ENCODE peak calls at places on chromosomes 16 and 17, in five cellular contexts. Y is left lung, M is hepatocyte, T is dorsolateral prefrontal cortex, F is tibial artery. J is an unnamed sample.

GRCh38 chr16:11076259-11077018 is 132.1 kb downstream of the CLEC16A start:
- DNase-seq in Y (no peak), M (no peak), T (no peak), F (no peak), J (no peak)

GRCh38 chr16:8751481-8752311 is 45.7 kb downstream of the TMEM186 start:
- DNase-seq in Y (no peak), M (peak), T (no peak), F (no peak), J (no peak)

GRCh38 chr16:28495098-28495793 is 803 bp downstream of the APOBR start:
- DNase-seq in Y (no peak), M (no peak), T (no peak), F (no peak), J (no peak)

GRCh38 chr17:31510273-31511175 is 119.0 kb downstream of the RAB11FIP4 start:
- DNase-seq in Y (no peak), M (no peak), T (peak), F (peak), J (peak)

GRCh38 chr17:76459674-76460073 is 6.7 kb upstream of the UBE2O start:
- DNase-seq in Y (no peak), M (no peak), T (no peak), F (no peak), J (no peak)

GRCh38 chr16:70751593-70751992 is 49.4 kb downstream of the VAC14 start:
- DNase-seq in Y (no peak), M (no peak), T (no peak), F (no peak), J (peak)

GRCh38 chr17:55238931-55239297 is 25.8 kb upstream of the HLF start:
- DNase-seq in Y (no peak), M (peak), T (no peak), F (no peak), J (no peak)

GRCh38 chr17:81959362-81960129 is 1.4 kb downstream of the NOTUM start:
- DNase-seq in Y (peak), M (peak), T (no peak), F (no peak), J (peak)

GRCh38 chr16:69889295-69889964 is 61.7 kb upstream of the CLEC18A start:
- DNase-seq in Y (no peak), M (no peak), T (no peak), F (no peak), J (no peak)

GRCh38 chr17:74419862-74420492 is 11.9 kb upstream of the GPRC5C start:
- DNase-seq in Y (no peak), M (no peak), T (no peak), F (no peak), J (no peak)

GRCh38 chr16:19645557-19645981 is 72.5 kb downstream of the KNOP1 start:
- DNase-seq in Y (no peak), M (peak), T (no peak), F (no peak), J (no peak)

GRCh38 chr16:73427177-73427576 is 379.2 kb upstream of the ZFHX3 start:
- DNase-seq in Y (no peak), M (no peak), T (no peak), F (no peak), J (no peak)

GRCh38 chr17:82524540-82524939 is 5.0 kb downstream of the FOXK2 start:
- DNase-seq in Y (no peak), M (peak), T (no peak), F (no peak), J (no peak)

GRCh38 chr17:57980522-57980921 is 7.5 kb downstream of the VEZF1 start:
- DNase-seq in Y (no peak), M (no peak), T (no peak), F (no peak), J (no peak)

GRCh38 chr16:72961863-72962262 is 86.1 kb downstream of the ZFHX3 start:
- DNase-seq in Y (no peak), M (no peak), T (no peak), F (peak), J (no peak)

GRCh38 chr16:70407811-70408274 is 31.1 kb downstream of the ST3GAL2 start:
- DNase-seq in Y (no peak), M (no peak), T (no peak), F (no peak), J (no peak)

GRCh38 chr17:14619821-14620220 is 318.9 kb downstream of the HS3ST3B1 start:
- DNase-seq in Y (no peak), M (no peak), T (no peak), F (no peak), J (no peak)

GRCh38 chr17:28500712-28501379 is 5.3 kb upstream of the FOXN1 start:
- DNase-seq in Y (no peak), M (no peak), T (no peak), F (no peak), J (no peak)

GRCh38 chr17:55086635-55087058 is 118.1 kb downstream of the STXBP4 start:
- DNase-seq in Y (no peak), M (no peak), T (no peak), F (no peak), J (no peak)

GRCh38 chr16:79278506-79278905 is 322.0 kb downstream of the MAF start:
- DNase-seq in Y (peak), M (no peak), T (no peak), F (no peak), J (no peak)

GRCh38 chr16:80300456-80300855 is 240.3 kb upstream of the DYNLRB2 start:
- DNase-seq in Y (no peak), M (no peak), T (no peak), F (no peak), J (no peak)

GRCh38 chr16:57826706-57827625 is 24.7 kb upstream of the KIFC3 start:
- DNase-seq in Y (no peak), M (no peak), T (no peak), F (no peak), J (peak)

GRCh38 chr17:10403589-10403988 is 18.2 kb downstream of the MYH8 start:
- DNase-seq in Y (no peak), M (no peak), T (no peak), F (no peak), J (no peak)

GRCh38 chr17:80833952-80834895 is 157.4 kb upstream of the CHMP6 start:
- DNase-seq in Y (peak), M (no peak), T (peak), F (peak), J (no peak)

GRCh38 chr17:81170727-81171494 is 4.9 kb upstream of the AATK start:
- DNase-seq in Y (no peak), M (no peak), T (no peak), F (no peak), J (no peak)

GRCh38 chr17:75241996-75242460 is 19.4 kb downstream of the GGA3 start:
- DNase-seq in Y (no peak), M (no peak), T (no peak), F (no peak), J (no peak)

GRCh38 chr17:55458977-55459376 is 37.3 kb upstream of the MMD start:
- DNase-seq in Y (no peak), M (no peak), T (no peak), F (no peak), J (no peak)

GRCh38 chr16:66228791-66229190 is 137.7 kb upstream of the CDH5 start:
- DNase-seq in Y (no peak), M (no peak), T (no peak), F (peak), J (no peak)

GRCh38 chr16:59971264-59971663 is 1237.1 kb upstream of the GOT2 start:
- DNase-seq in Y (no peak), M (no peak), T (no peak), F (no peak), J (no peak)

GRCh38 chr17:15398291-15398690 is 56.9 kb upstream of the TEKT3 start:
- DNase-seq in Y (no peak), M (no peak), T (no peak), F (no peak), J (no peak)

GRCh38 chr17:13266596-13266995 is 248.8 kb upstream of the ELAC2 start:
- DNase-seq in Y (no peak), M (no peak), T (no peak), F (no peak), J (no peak)

DNA sequence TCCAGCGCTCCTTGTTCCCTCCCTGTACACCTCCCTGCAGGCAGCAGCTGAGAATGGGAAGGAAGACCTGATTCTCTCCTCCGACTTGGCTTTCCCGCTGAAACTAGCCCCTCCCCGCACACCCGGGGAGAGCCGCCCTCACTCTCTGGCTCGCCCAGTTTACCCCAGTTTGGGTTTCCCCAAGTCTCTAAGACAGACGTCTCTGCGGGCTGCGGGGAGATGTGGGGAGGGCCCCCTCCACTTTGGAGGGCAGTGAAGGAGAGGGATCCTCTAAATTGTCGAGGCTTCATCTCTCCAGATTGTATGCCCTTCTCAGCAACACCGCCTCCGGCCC is 797 bp downstream of the GRB7 start:
- DNase-seq in Y (no peak), M (peak), T (no peak), F (no peak), J (peak)
- H3K4me3 ChIP-seq in Y (peak), M (peak), T (no peak), F (peak), J (peak)

GRCh38 chr17:7133424-7133823 is 18.8 kb upstream of the ASGR2 start:
- DNase-seq in Y (peak), M (peak), T (no peak), F (no peak), J (no peak)

GRCh38 chr17:7133916-7134315 is 19.3 kb upstream of the ASGR2 start:
- DNase-seq in Y (no peak), M (no peak), T (no peak), F (no peak), J (no peak)

GRCh38 chr17:7130626-7131467 is 16.2 kb upstream of the ASGR2 start:
- DNase-seq in Y (no peak), M (no peak), T (no peak), F (no peak), J (no peak)

GRCh38 chr17:7129311-7129710 is 14.7 kb upstream of the ASGR2 start:
- DNase-seq in Y (no peak), M (no peak), T (no peak), F (no peak), J (no peak)

GRCh38 chr17:7132511-7133094 is 18.0 kb upstream of the ASGR2 start:
- DNase-seq in Y (no peak), M (peak), T (no peak), F (no peak), J (no peak)
- H3K4me3 ChIP-seq in Y (peak), M (no peak), T (no peak), F (peak), J (no peak)

GRCh38 chr16:77963185-77964044 is 58.9 kb upstream of the CLEC3A start:
- DNase-seq in Y (no peak), M (peak), T (no peak), F (no peak), J (no peak)
- H3K4me3 ChIP-seq in Y (no peak), M (no peak), T (no peak), F (no peak), J (no peak)

GRCh38 chr17:67137026-67137370 is 92.6 kb downstream of the CACNG1 start:
- DNase-seq in Y (no peak), M (no peak), T (no peak), F (no peak), J (no peak)
- H3K4me3 ChIP-seq in Y (no peak), M (no peak), T (no peak), F (no peak), J (no peak)

GRCh38 chr17:40580140-40580539 is 14.9 kb upstream of the CCR7 start:
- DNase-seq in Y (no peak), M (no peak), T (no peak), F (no peak), J (no peak)

GRCh38 chr17:40579471-40579870 is 14.2 kb upstream of the CCR7 start:
- DNase-seq in Y (no peak), M (no peak), T (no peak), F (no peak), J (no peak)

GRCh38 chr17:40577611-40578065 is 12.4 kb upstream of the CCR7 start:
- DNase-seq in Y (no peak), M (no peak), T (no peak), F (peak), J (no peak)

GRCh38 chr17:40582328-40582901 is 17.1 kb upstream of the CCR7 start:
- DNase-seq in Y (peak), M (no peak), T (no peak), F (no peak), J (no peak)
- H3K4me3 ChIP-seq in Y (no peak), M (no peak), T (no peak), F (no peak), J (no peak)

DNA sequence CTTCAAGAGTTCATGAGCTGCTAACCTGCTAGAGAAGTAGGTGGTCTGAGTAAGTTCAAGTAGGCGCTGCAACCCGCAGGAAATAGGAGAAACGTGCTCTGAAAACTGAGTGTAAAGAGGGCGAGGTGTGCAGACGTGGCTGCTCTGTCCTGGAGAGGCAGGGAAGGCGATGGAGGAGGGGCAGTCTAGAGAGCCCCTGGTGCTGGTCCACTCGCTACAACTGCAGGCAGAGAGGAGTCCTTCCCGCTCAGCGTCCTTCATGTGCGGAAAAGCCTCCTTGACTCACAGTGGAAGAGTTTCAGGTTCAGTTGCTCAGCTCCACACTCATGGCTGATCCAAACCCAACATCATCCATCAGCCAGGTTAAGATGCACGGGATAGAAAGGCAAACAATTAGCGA is 12.1 kb downstream of the ABCA3 start:
- DNase-seq in Y (no peak), M (no peak), T (no peak), F (peak), J (no peak)
- H3K4me3 ChIP-seq in Y (peak), M (no peak), T (no peak), F (no peak), J (no peak)

DNA sequence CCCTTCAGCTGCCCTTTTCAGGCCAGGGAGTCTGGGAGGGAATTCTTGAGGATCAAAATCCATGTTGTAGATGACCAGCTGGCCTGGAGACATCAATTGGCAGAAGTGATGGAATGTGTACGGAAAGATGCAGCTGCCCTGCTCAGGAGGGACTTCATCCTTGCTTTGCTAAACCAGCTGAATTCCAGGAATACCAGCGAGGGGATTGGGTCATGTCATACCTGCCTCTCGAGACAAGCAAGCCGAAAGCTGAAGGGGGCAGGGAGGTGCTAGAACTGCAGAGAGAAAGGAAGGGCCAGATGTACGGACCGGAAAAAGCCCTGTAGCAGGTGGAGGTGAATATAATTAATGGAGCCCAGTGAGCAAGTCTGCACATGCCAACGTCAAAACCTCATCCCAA is 25.6 kb upstream of the NTN1 start:
- DNase-seq in Y (no peak), M (no peak), T (no peak), F (no peak), J (no peak)
- H3K4me3 ChIP-seq in Y (no peak), M (no peak), T (no peak), F (no peak), J (no peak)

DNA sequence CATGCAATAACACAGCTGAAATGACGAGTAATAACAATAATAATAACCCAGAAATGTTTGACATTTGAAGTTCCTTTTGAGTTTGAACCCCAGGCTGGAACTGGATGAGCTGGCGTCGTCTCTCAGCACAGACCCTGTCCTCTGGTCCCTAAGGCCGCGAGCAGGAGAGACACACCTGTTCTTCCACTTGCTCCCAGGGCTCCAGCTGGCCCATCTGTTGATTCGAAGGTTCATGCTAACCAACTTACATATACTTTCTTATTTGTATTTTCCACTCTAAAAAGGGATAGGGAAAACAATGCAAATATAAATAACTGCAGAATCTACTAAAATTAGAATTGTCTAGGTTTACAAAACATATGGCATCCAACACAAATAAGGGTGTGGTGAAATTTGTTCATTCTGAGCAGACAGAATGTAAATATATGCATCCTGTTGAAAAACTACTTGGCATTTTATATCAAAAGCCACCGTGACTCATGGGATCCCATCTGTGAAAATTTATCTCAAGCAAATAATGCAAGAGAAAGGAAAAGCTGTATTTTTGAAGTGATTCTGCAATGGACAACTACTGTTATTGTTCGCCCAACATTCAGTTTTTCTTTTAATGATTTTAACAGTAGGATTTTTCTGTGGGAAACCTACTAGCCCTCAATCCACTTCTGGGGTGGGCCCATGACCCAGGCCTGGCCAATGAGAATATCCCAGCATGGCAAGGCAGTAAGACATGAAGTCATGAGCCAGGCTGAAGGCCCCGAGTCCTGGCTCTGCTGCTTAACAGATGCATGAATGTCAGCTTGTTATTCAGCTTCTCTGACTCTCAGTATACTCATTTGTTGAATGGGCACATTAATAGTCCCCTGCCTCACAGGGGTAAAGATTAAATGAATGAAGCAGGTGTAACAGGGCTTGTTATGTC is 13.2 kb upstream of the RGS9 start:
- DNase-seq in Y (no peak), M (no peak), T (no peak), F (no peak), J (no peak)
- H3K4me3 ChIP-seq in Y (peak), M (no peak), T (peak), F (peak), J (peak)

DNA sequence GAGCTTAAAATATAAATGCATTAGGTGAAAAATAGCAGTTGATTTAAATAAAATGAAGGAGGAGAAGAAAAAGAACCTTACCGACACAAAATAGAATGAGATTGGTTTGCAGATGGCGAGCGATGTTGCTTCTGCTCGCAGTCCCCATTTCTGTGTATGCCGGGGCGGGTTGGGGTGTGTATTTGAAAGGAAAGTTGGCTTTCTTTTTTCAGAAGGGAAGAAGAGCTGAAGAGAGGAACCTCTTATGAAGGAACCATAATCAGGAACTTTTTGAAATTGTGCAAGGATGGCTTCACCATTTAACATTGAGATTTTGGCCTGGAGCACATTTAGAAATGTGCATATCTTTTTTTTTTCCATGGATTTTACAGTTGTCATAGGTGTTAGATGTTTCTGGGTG is at the start of gene IGSF6:
- DNase-seq in Y (no peak), M (no peak), T (no peak), F (no peak), J (no peak)
- H3K4me3 ChIP-seq in Y (peak), M (no peak), T (no peak), F (no peak), J (no peak)

GRCh38 chr17:18139949-18140348 is 31.4 kb downstream of the MYO15A start:
- DNase-seq in Y (no peak), M (peak), T (no peak), F (no peak), J (no peak)

GRCh38 chr17:18139498-18139897 is 30.9 kb downstream of the MYO15A start:
- DNase-seq in Y (no peak), M (no peak), T (no peak), F (no peak), J (no peak)

GRCh38 chr17:18141210-18141803 is 32.8 kb downstream of the MYO15A start:
- DNase-seq in Y (no peak), M (peak), T (no peak), F (no peak), J (no peak)

GRCh38 chr17:18139092-18139491 is 30.5 kb downstream of the MYO15A start:
- DNase-seq in Y (no peak), M (no peak), T (no peak), F (no peak), J (no peak)

GRCh38 chr17:18140648-18141047 is 32.1 kb downstream of the MYO15A start:
- DNase-seq in Y (no peak), M (no peak), T (no peak), F (no peak), J (no peak)
- H3K4me3 ChIP-seq in Y (no peak), M (no peak), T (no peak), F (no peak), J (no peak)